ENCODE peak calls at places on chromosomes 4 and X, in nine cellular contexts. One of them, this sample, is unnamed.

GRCh38 chrX:103529550-103529949 is 10.3 kb upstream of the RAB40A start:
- DNase-seq in Jurkat, Clone E6-1: no peak
- DNase-seq in heart left ventricle: no peak
- DNase-seq in NB4: no peak
- DNase-seq in caudate nucleus: no peak
- DNase-seq in NT2/D1: no peak
- DNase-seq in LoVo: no peak
- DNase-seq in A549: no peak
- DNase-seq in hypothalamus: no peak
- DNase-seq in this sample: no peak

GRCh38 chrX:96906741-96907140 is 23.0 kb downstream of the RPA4 start:
- DNase-seq in A549: peak
- DNase-seq in NT2/D1: no peak
- DNase-seq in heart left ventricle: no peak
- DNase-seq in hypothalamus: no peak
- DNase-seq in Jurkat, Clone E6-1: no peak
- DNase-seq in NB4: no peak
- DNase-seq in caudate nucleus: no peak
- DNase-seq in LoVo: no peak
- DNase-seq in this sample: no peak

GRCh38 chr4:114263233-114263632 is 283.8 kb upstream of the ARSJ start:
- DNase-seq in caudate nucleus: no peak
- DNase-seq in NT2/D1: no peak
- DNase-seq in hypothalamus: no peak
- DNase-seq in Jurkat, Clone E6-1: no peak
- DNase-seq in LoVo: peak
- DNase-seq in heart left ventricle: no peak
- DNase-seq in NB4: no peak
- DNase-seq in A549: no peak
- DNase-seq in this sample: no peak

GRCh38 chrX:154082396-154083133 is 15.0 kb downstream of the MECP2 start:
- DNase-seq in NT2/D1: no peak
- DNase-seq in hypothalamus: no peak
- DNase-seq in NB4: no peak
- DNase-seq in caudate nucleus: no peak
- DNase-seq in Jurkat, Clone E6-1: no peak
- DNase-seq in LoVo: no peak
- DNase-seq in A549: peak
- DNase-seq in heart left ventricle: no peak
- DNase-seq in this sample: no peak

GRCh38 chrX:20211261-20211786 is 55.4 kb downstream of the RPS6KA3 start:
- DNase-seq in NB4: no peak
- DNase-seq in hypothalamus: no peak
- DNase-seq in LoVo: no peak
- DNase-seq in caudate nucleus: no peak
- DNase-seq in A549: no peak
- DNase-seq in Jurkat, Clone E6-1: no peak
- DNase-seq in heart left ventricle: no peak
- DNase-seq in NT2/D1: no peak
- DNase-seq in this sample: no peak

GRCh38 chr4:4694296-4694772 is 152.5 kb upstream of the STX18 start:
- DNase-seq in Jurkat, Clone E6-1: no peak
- DNase-seq in hypothalamus: peak
- DNase-seq in A549: no peak
- DNase-seq in caudate nucleus: peak
- DNase-seq in heart left ventricle: no peak
- DNase-seq in NB4: peak
- DNase-seq in NT2/D1: peak
- DNase-seq in LoVo: peak
- DNase-seq in this sample: no peak

GRCh38 chr4:103400405-103400804 is 202.3 kb upstream of the CENPE start:
- DNase-seq in NT2/D1: no peak
- DNase-seq in A549: no peak
- DNase-seq in LoVo: no peak
- DNase-seq in caudate nucleus: no peak
- DNase-seq in hypothalamus: no peak
- DNase-seq in NB4: peak
- DNase-seq in Jurkat, Clone E6-1: no peak
- DNase-seq in heart left ventricle: no peak
- DNase-seq in this sample: no peak

GRCh38 chr4:147576084-147576483 is 41.1 kb upstream of the TMEM184C start:
- DNase-seq in caudate nucleus: no peak
- DNase-seq in A549: no peak
- DNase-seq in hypothalamus: no peak
- DNase-seq in NB4: no peak
- DNase-seq in LoVo: no peak
- DNase-seq in heart left ventricle: no peak
- DNase-seq in NT2/D1: no peak
- DNase-seq in Jurkat, Clone E6-1: peak
- DNase-seq in this sample: no peak

GRCh38 chr4:53175640-53176039 is 190.2 kb downstream of the SCFD2 start:
- DNase-seq in heart left ventricle: no peak
- DNase-seq in Jurkat, Clone E6-1: no peak
- DNase-seq in A549: no peak
- DNase-seq in caudate nucleus: no peak
- DNase-seq in NT2/D1: no peak
- DNase-seq in LoVo: no peak
- DNase-seq in NB4: no peak
- DNase-seq in hypothalamus: no peak
- DNase-seq in this sample: no peak

GRCh38 chrX:16469870-16470269 is 180.1 kb upstream of the S100G start:
- DNase-seq in A549: peak
- DNase-seq in heart left ventricle: no peak
- DNase-seq in LoVo: no peak
- DNase-seq in NT2/D1: no peak
- DNase-seq in caudate nucleus: no peak
- DNase-seq in NB4: peak
- DNase-seq in hypothalamus: no peak
- DNase-seq in Jurkat, Clone E6-1: no peak
- DNase-seq in this sample: no peak